ENCODE peak calls at places on chromosomes 13 and 19, in four cellular contexts. One of them, this sample, is unnamed.

GRCh38 chr13:60398949-60399589 is 2.0 kb downstream of the TDRD3 start:
- DNase-seq in brain microvascular endothelial cell: no peak
- DNase-seq in GM12865: no peak
- DNase-seq in neural crest cell: no peak
- DNase-seq in this sample: no peak

GRCh38 chr13:107712145-107712544 is 503.2 kb downstream of the LIG4 start:
- DNase-seq in brain microvascular endothelial cell: no peak
- DNase-seq in GM12865: no peak
- DNase-seq in neural crest cell: no peak
- DNase-seq in this sample: no peak

GRCh38 chr13:26987614-26988013 is 184.0 kb downstream of the USP12 start:
- DNase-seq in brain microvascular endothelial cell: no peak
- DNase-seq in GM12865: no peak
- DNase-seq in neural crest cell: no peak
- DNase-seq in this sample: no peak

GRCh38 chr19:6249296-6249695 is 30.5 kb downstream of the MLLT1 start:
- DNase-seq in brain microvascular endothelial cell: peak
- DNase-seq in GM12865: peak
- DNase-seq in neural crest cell: no peak
- DNase-seq in this sample: no peak

GRCh38 chr13:93535256-93535655 is 308.6 kb downstream of the GPC6 start:
- DNase-seq in brain microvascular endothelial cell: peak
- DNase-seq in GM12865: no peak
- DNase-seq in neural crest cell: no peak
- DNase-seq in this sample: no peak

GRCh38 chr19:35295792-35296462 is 4.0 kb downstream of the MAG start:
- DNase-seq in brain microvascular endothelial cell: no peak
- DNase-seq in GM12865: peak
- DNase-seq in neural crest cell: no peak
- DNase-seq in this sample: no peak

GRCh38 chr13:98524391-98524790 is 52.5 kb downstream of the STK24 start:
- DNase-seq in brain microvascular endothelial cell: no peak
- DNase-seq in GM12865: peak
- DNase-seq in neural crest cell: no peak
- DNase-seq in this sample: no peak

GRCh38 chr13:113407531-113408393 is 43.8 kb upstream of the GRTP1 start:
- DNase-seq in brain microvascular endothelial cell: no peak
- DNase-seq in GM12865: no peak
- DNase-seq in neural crest cell: no peak
- DNase-seq in this sample: no peak

GRCh38 chr13:70310720-70311119 is 202.5 kb upstream of the KLHL1 start:
- DNase-seq in brain microvascular endothelial cell: peak
- DNase-seq in GM12865: peak
- DNase-seq in neural crest cell: peak
- DNase-seq in this sample: no peak

GRCh38 chr13:95300625-95301134 is 571 bp downstream of the ABCC4 start:
- DNase-seq in brain microvascular endothelial cell: peak
- DNase-seq in GM12865: peak
- DNase-seq in neural crest cell: peak
- DNase-seq in this sample: no peak

GRCh38 chr13:110593430-110594130 is 21.8 kb upstream of the NAXD start:
- DNase-seq in brain microvascular endothelial cell: peak
- DNase-seq in GM12865: peak
- DNase-seq in neural crest cell: no peak
- DNase-seq in this sample: no peak

GRCh38 chr19:19372656-19373416 is 32.6 kb upstream of the GATAD2A start:
- DNase-seq in brain microvascular endothelial cell: peak
- DNase-seq in GM12865: peak
- DNase-seq in neural crest cell: no peak
- DNase-seq in this sample: no peak

DNA sequence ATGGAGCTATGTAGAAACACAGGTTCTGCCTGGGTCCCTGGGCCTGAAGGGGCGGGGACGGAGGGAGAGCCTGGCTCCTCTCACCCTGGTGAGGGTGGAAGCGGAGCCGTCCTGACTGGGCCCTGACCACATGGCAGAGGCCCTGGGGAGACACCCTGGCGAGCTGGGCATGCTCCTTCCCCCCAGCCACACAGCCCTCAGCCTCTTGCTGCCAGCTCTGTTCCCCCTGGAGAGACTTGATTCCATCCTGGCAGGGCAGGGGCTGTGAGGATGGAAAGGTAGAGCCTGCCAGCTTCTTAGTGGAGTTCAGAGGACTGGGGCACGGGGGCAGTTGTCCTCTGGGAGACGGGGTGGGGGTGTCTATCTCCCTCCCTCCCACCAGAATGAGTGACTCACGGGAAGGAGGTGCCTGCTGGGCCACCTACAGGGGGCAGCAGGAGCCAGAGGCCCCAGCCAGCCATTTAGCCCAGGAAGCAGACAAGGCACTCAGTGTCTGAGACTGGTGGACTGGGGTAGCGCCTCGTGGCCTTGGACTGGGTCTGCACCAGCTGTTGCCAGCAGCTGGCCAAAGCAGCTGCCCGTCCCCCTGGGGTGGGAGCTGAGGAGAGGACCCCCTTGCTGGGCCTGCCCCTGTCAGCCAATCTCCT is 22.8 kb upstream of the RNF17 start:
- DNase-seq in brain microvascular endothelial cell: no peak
- DNase-seq in GM12865: peak
- DNase-seq in neural crest cell: no peak
- DNase-seq in this sample: no peak
- TF ChIP-seq CTCF in brain microvascular endothelial cell: peak
- TF ChIP-seq CTCF in GM12865: peak
- TF ChIP-seq CTCF in neural crest cell: peak
- TF ChIP-seq CTCF in this sample: no peak

DNA sequence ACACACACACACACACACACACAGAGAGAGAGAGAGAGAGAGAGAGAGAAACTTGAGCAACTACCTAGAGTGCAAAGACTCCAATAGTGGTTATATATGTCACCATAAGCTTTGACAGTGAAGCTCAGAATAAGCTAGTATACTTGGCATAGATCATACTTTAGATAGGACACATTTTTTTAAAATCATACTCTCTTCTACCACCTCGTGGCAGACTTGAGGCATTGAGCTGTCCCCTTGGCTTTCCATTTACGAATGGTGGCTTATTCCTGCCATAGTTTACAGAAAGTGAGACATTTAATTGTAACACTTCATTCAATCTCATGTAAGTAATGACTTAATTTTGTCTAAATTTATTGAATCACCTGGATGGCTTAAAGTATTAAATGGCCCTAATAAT is 108.2 kb downstream of the EDNRB start:
- DNase-seq in brain microvascular endothelial cell: no peak
- DNase-seq in GM12865: peak
- DNase-seq in neural crest cell: no peak
- DNase-seq in this sample: no peak
- TF ChIP-seq CTCF in brain microvascular endothelial cell: peak
- TF ChIP-seq CTCF in GM12865: peak
- TF ChIP-seq CTCF in neural crest cell: peak
- TF ChIP-seq CTCF in this sample: no peak

DNA sequence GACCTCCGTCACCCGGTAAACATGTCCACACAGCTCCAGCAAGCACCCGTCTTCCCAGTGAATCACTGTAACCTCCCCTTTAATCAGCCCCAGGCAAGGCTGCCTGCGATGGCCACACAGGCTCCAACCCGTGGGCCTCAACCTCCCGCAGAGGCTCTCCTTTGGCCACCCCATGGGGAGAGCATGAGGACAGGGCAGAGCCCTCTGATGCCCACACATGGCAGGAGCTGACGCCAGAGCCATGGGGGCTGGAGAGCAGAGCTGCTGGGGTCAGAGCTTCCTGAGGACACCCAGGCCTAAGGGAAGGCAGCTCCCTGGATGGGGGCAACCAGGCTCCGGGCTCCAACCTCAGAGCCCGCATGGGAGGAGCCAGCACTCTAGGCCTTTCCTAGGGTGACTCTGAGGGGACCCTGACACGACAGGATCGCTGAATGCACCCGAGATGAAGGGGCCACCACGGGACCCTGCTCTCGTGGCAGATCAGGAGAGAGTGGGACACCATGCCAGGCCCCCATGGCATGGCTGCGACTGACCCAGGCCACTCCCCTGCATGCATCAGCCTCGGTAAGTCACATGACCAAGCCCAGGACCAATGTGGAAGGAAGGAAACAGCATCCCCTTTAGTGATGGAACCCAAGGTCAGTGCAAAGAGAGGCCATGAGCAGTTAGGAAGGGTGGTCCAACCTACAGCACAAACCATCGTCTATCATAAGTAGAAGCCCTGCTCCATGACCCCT is 9.0 kb upstream of the CEACAM5 start:
- DNase-seq in brain microvascular endothelial cell: no peak
- DNase-seq in GM12865: no peak
- DNase-seq in neural crest cell: no peak
- DNase-seq in this sample: no peak
- TF ChIP-seq CTCF in brain microvascular endothelial cell: no peak
- TF ChIP-seq CTCF in GM12865: no peak
- TF ChIP-seq CTCF in neural crest cell: no peak
- TF ChIP-seq CTCF in this sample: no peak

DNA sequence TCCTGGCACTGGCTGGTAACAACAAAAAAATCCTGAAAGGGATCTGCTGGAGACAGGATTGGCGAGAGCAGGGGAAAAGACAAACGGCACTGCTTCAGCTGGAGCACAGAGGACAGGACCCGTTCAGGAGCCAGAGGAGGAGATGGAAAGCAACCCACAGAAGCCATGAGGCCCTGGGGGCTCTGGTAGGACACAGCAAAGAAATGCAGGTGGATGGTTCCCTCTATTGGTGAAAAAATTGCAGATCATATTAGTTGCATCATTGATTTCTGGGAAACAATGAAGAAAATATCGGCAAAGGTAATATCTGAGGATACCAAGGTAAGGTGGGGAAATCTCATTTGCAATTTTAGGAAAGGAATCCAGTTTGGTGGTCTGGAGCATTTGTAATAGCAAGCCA is 25.7 kb upstream of the TPP2 start:
- DNase-seq in brain microvascular endothelial cell: no peak
- DNase-seq in GM12865: no peak
- DNase-seq in neural crest cell: no peak
- DNase-seq in this sample: no peak
- TF ChIP-seq CTCF in brain microvascular endothelial cell: peak
- TF ChIP-seq CTCF in GM12865: no peak
- TF ChIP-seq CTCF in neural crest cell: peak
- TF ChIP-seq CTCF in this sample: no peak

GRCh38 chr13:52652170-52652979 is at the start of gene SUGT1:
- DNase-seq in brain microvascular endothelial cell: peak
- DNase-seq in GM12865: peak
- DNase-seq in neural crest cell: peak
- DNase-seq in this sample: peak

GRCh38 chr13:52650731-52651130 is 1.9 kb upstream of the SUGT1 start:
- DNase-seq in brain microvascular endothelial cell: no peak
- DNase-seq in GM12865: no peak
- DNase-seq in neural crest cell: no peak
- DNase-seq in this sample: no peak

GRCh38 chr13:52651880-52652169 is 811 bp upstream of the SUGT1 start:
- DNase-seq in brain microvascular endothelial cell: no peak
- DNase-seq in GM12865: no peak
- DNase-seq in neural crest cell: no peak
- DNase-seq in this sample: no peak

GRCh38 chr13:52646967-52647366 is 4.7 kb downstream of the HNRNPA1L2 start:
- DNase-seq in brain microvascular endothelial cell: no peak
- DNase-seq in GM12865: no peak
- DNase-seq in neural crest cell: no peak
- DNase-seq in this sample: no peak

GRCh38 chr13:52652980-52653303 is 306 bp downstream of the SUGT1 start:
- DNase-seq in brain microvascular endothelial cell: no peak
- DNase-seq in GM12865: no peak
- DNase-seq in neural crest cell: no peak
- DNase-seq in this sample: no peak
- TF ChIP-seq CTCF in brain microvascular endothelial cell: no peak
- TF ChIP-seq CTCF in GM12865: no peak
- TF ChIP-seq CTCF in neural crest cell: peak
- TF ChIP-seq CTCF in this sample: no peak

This sample was measured in omental fat pad.